ENCODE peak calls at places on chromosomes 5 and 9, in ten cellular contexts. E, M, P, N, O, I, Q, H, A and S are unnamed samples.

GRCh38 chr5:135353952-135354721 is 44.9 kb downstream of the MACROH2A1 start:
- DNase-seq in E (no peak), M (peak), P (no peak), N (no peak), O (no peak), I (no peak), Q (peak), H (no peak), A (no peak), S (no peak)

GRCh38 chr5:78887384-78888118 is 97.6 kb downstream of the ARSB start:
- DNase-seq in E (no peak), M (no peak), P (no peak), N (no peak), O (no peak), I (peak), Q (no peak), H (no peak), A (no peak), S (peak)

GRCh38 chr5:173592050-173592669 is 24.3 kb downstream of the BOD1 start:
- DNase-seq in E (peak), M (peak), P (no peak), N (no peak), O (no peak), I (no peak), Q (no peak), H (no peak), A (peak), S (no peak)

GRCh38 chr5:35677878-35678277 is 60.2 kb downstream of the SPEF2 start:
- DNase-seq in E (no peak), M (no peak), P (no peak), N (no peak), O (no peak), I (no peak), Q (no peak), H (no peak), A (no peak), S (no peak)

GRCh38 chr5:54792611-54793404 is 192.6 kb downstream of the ESM1 start:
- DNase-seq in E (no peak), M (peak), P (no peak), N (no peak), O (no peak), I (no peak), Q (peak), H (no peak), A (no peak), S (no peak)

GRCh38 chr5:111703662-111704061 is 53.3 kb downstream of the NREP start:
- DNase-seq in E (no peak), M (no peak), P (no peak), N (no peak), O (no peak), I (peak), Q (no peak), H (no peak), A (no peak), S (peak)

GRCh38 chr5:143860211-143860610 is 48.2 kb downstream of the HMHB1 start:
- DNase-seq in E (no peak), M (no peak), P (no peak), N (no peak), O (no peak), I (no peak), Q (no peak), H (no peak), A (no peak), S (no peak)

GRCh38 chr5:139312075-139312474 is 18.5 kb downstream of the MATR3 start:
- DNase-seq in E (no peak), M (no peak), P (no peak), N (no peak), O (no peak), I (no peak), Q (no peak), H (no peak), A (no peak), S (no peak)

GRCh38 chr9:124359426-124359825 is 55.8 kb downstream of the PSMB7 start:
- DNase-seq in E (no peak), M (no peak), P (no peak), N (no peak), O (no peak), I (no peak), Q (no peak), H (no peak), A (no peak), S (no peak)

GRCh38 chr9:93156475-93157008 is 22.5 kb upstream of the NINJ1 start:
- DNase-seq in E (no peak), M (no peak), P (no peak), N (no peak), O (no peak), I (no peak), Q (no peak), H (no peak), A (no peak), S (peak)

GRCh38 chr9:91589101-91589553 is 165.5 kb upstream of the NFIL3 start:
- DNase-seq in E (peak), M (peak), P (peak), N (no peak), O (peak), I (peak), Q (peak), H (no peak), A (peak), S (peak)

GRCh38 chr5:154901276-154901675 is 36.7 kb downstream of the GEMIN5 start:
- DNase-seq in E (no peak), M (peak), P (no peak), N (no peak), O (no peak), I (no peak), Q (peak), H (no peak), A (no peak), S (no peak)

GRCh38 chr9:14323083-14323968 is 9.4 kb upstream of the NFIB start:
- DNase-seq in E (no peak), M (no peak), P (no peak), N (no peak), O (no peak), I (no peak), Q (no peak), H (no peak), A (peak), S (no peak)

GRCh38 chr5:12777342-12777741 is 873.1 kb upstream of the CTNND2 start:
- DNase-seq in E (no peak), M (no peak), P (no peak), N (no peak), O (no peak), I (no peak), Q (no peak), H (no peak), A (peak), S (no peak)

GRCh38 chr9:2657427-2657826 is 35.8 kb downstream of the VLDLR start:
- DNase-seq in E (no peak), M (no peak), P (no peak), N (no peak), O (no peak), I (no peak), Q (no peak), H (no peak), A (no peak), S (no peak)

GRCh38 chr9:129317179-129318011 is 139.3 kb upstream of the IER5L start:
- DNase-seq in E (peak), M (peak), P (no peak), N (no peak), O (no peak), I (no peak), Q (no peak), H (peak), A (no peak), S (no peak)

GRCh38 chr5:14870347-14871083 is 1.1 kb downstream of the ANKH start:
- DNase-seq in E (no peak), M (no peak), P (peak), N (no peak), O (peak), I (peak), Q (no peak), H (no peak), A (no peak), S (peak)

GRCh38 chr5:14922456-14922855 is 50.9 kb upstream of the ANKH start:
- DNase-seq in E (no peak), M (no peak), P (no peak), N (no peak), O (peak), I (no peak), Q (no peak), H (no peak), A (no peak), S (no peak)

GRCh38 chr5:44390332-44390731 is 1.1 kb upstream of the FGF10 start:
- DNase-seq in E (no peak), M (no peak), P (no peak), N (no peak), O (peak), I (no peak), Q (no peak), H (no peak), A (no peak), S (no peak)

GRCh38 chr9:137316012-137316981 is 14.2 kb upstream of the NRARP start:
- DNase-seq in E (peak), M (peak), P (peak), N (no peak), O (peak), I (peak), Q (no peak), H (peak), A (peak), S (peak)

GRCh38 chr9:71819115-71819739 is 50.9 kb upstream of the CEMIP2 start:
- DNase-seq in E (peak), M (peak), P (no peak), N (no peak), O (peak), I (peak), Q (peak), H (no peak), A (no peak), S (peak)

GRCh38 chr5:139711852-139712171 is 63.7 kb downstream of the CXXC5 start:
- DNase-seq in E (no peak), M (no peak), P (no peak), N (no peak), O (no peak), I (no peak), Q (no peak), H (no peak), A (no peak), S (no peak)

GRCh38 chr9:134301387-134302129 is 24.7 kb upstream of the RXRA start:
- DNase-seq in E (no peak), M (no peak), P (no peak), N (peak), O (no peak), I (no peak), Q (no peak), H (no peak), A (peak), S (peak)

GRCh38 chr5:180806351-180807011 is 3.9 kb upstream of the MGAT1 start:
- DNase-seq in E (no peak), M (no peak), P (peak), N (no peak), O (no peak), I (no peak), Q (no peak), H (no peak), A (no peak), S (no peak)

GRCh38 chr5:126676195-126676624 is 75.5 kb downstream of the PHAX start:
- DNase-seq in E (peak), M (peak), P (peak), N (no peak), O (peak), I (peak), Q (peak), H (no peak), A (peak), S (peak)

GRCh38 chr5:105924366-105924765 is 1746.4 kb downstream of the EFNA5 start:
- DNase-seq in E (no peak), M (peak), P (no peak), N (no peak), O (no peak), I (no peak), Q (no peak), H (no peak), A (no peak), S (no peak)

GRCh38 chr5:95113489-95113888 is 171.4 kb downstream of the MCTP1 start:
- DNase-seq in E (no peak), M (peak), P (no peak), N (no peak), O (no peak), I (no peak), Q (peak), H (no peak), A (peak), S (no peak)

GRCh38 chr5:154505567-154505966 is 27.5 kb upstream of the HAND1 start:
- DNase-seq in E (no peak), M (no peak), P (no peak), N (no peak), O (no peak), I (no peak), Q (no peak), H (no peak), A (no peak), S (no peak)

GRCh38 chr5:104241051-104241450 is 678.5 kb upstream of the NUDT12 start:
- DNase-seq in E (no peak), M (no peak), P (no peak), N (no peak), O (no peak), I (no peak), Q (peak), H (no peak), A (peak), S (no peak)

GRCh38 chr9:131734165-131734610 is 5.7 kb downstream of the RAPGEF1 start:
- DNase-seq in E (peak), M (no peak), P (peak), N (peak), O (peak), I (no peak), Q (peak), H (no peak), A (peak), S (no peak)

GRCh38 chr9:25613709-25614108 is 64.5 kb downstream of the TUSC1 start:
- DNase-seq in E (no peak), M (no peak), P (no peak), N (no peak), O (no peak), I (no peak), Q (no peak), H (no peak), A (no peak), S (no peak)

GRCh38 chr5:127186657-127187056 is 103.9 kb upstream of the MEGF10 start:
- DNase-seq in E (peak), M (peak), P (no peak), N (no peak), O (no peak), I (no peak), Q (peak), H (no peak), A (peak), S (no peak)

GRCh38 chr5:76689321-76690026 is 26.5 kb upstream of the F2R start:
- DNase-seq in E (peak), M (peak), P (no peak), N (no peak), O (no peak), I (no peak), Q (peak), H (no peak), A (peak), S (no peak)

GRCh38 chr9:8917978-8918739 is 1118.6 kb upstream of the DMAC1 start:
- DNase-seq in E (no peak), M (no peak), P (no peak), N (no peak), O (no peak), I (no peak), Q (no peak), H (no peak), A (no peak), S (no peak)
- TF ChIP-seq CTCF in E (no peak), M (no peak), P (no peak), N (no peak), O (no peak), I (no peak), Q (no peak), H (no peak), A (no peak), S (no peak)

GRCh38 chr5:142441638-142442037 is 116.8 kb upstream of the SPRY4 start:
- DNase-seq in E (no peak), M (peak), P (peak), N (no peak), O (no peak), I (no peak), Q (no peak), H (no peak), A (no peak), S (no peak)
- TF ChIP-seq CTCF in E (no peak), M (peak), P (no peak), N (no peak), O (no peak), I (no peak), Q (no peak), H (no peak), A (no peak), S (peak)

DNA sequence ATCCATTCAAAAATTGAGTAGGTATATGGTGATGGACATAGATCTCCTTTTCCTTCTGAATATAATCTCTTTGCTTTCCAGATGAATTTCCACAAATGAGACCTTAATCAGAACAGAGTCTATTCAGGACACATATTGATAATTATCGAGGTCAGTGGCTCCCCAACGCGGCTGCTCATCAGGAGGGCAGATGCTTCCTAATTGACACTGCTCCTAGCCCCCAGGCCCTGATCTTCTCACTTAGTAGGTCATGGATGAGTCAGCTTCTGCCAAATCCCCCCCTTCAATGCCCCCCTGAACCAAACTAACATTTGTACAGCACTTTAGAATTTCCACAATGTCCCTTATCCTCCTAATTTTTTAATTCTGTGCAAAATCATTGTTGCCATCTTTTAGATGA is 51.6 kb downstream of the SEMA5A start:
- DNase-seq in E (no peak), M (no peak), P (no peak), N (no peak), O (no peak), I (no peak), Q (no peak), H (no peak), A (no peak), S (no peak)
- TF ChIP-seq CTCF in E (no peak), M (no peak), P (no peak), N (no peak), O (no peak), I (no peak), Q (no peak), H (no peak), A (no peak), S (no peak)

GRCh38 chr5:172370648-172371248 is 83.6 kb downstream of the SH3PXD2B start:
- DNase-seq in E (peak), M (peak), P (no peak), N (no peak), O (peak), I (no peak), Q (peak), H (no peak), A (peak), S (no peak)
- TF ChIP-seq CTCF in E (peak), M (peak), P (peak), N (peak), O (peak), I (peak), Q (peak), H (peak), A (peak), S (peak)